ENCODE peak calls at places on chromosomes 2 and 18, in eight cellular contexts. R is endothelial cell of umbilical vein, F is HCT116, O is GM12878, U is right lobe of liver, V is ovary, J is uterus, I is IMR-90. D is an unnamed sample.

GRCh38 chr2:237859082-237859433 is 365 bp upstream of the RAMP1 start:
- DNase-seq in R (no peak), F (no peak), O (no peak), U (no peak), V (no peak), J (no peak), I (no peak), D (no peak)

GRCh38 chr2:157159221-157159904 is 98.1 kb upstream of the GALNT5 start:
- DNase-seq in R (no peak), F (no peak), O (no peak), U (no peak), V (no peak), J (no peak), I (no peak), D (no peak)

GRCh38 chr2:129233751-129234406 is 745.6 kb upstream of the RAB6C start:
- DNase-seq in R (no peak), F (no peak), O (no peak), U (no peak), V (no peak), J (no peak), I (no peak), D (no peak)

GRCh38 chr2:238100049-238100820 is at the start of gene ESPNL:
- DNase-seq in R (no peak), F (no peak), O (no peak), U (no peak), V (no peak), J (no peak), I (no peak), D (peak)

GRCh38 chr2:105380432-105381118 is 18.3 kb downstream of the FHL2 start:
- DNase-seq in R (peak), F (no peak), O (no peak), U (no peak), V (no peak), J (no peak), I (peak), D (no peak)

GRCh38 chr2:65113816-65114215 is 16.1 kb downstream of the RAB1A start:
- DNase-seq in R (no peak), F (no peak), O (no peak), U (no peak), V (no peak), J (no peak), I (no peak), D (no peak)

GRCh38 chr2:155825876-155826275 is 506.6 kb downstream of the NR4A2 start:
- DNase-seq in R (no peak), F (no peak), O (no peak), U (no peak), V (no peak), J (no peak), I (no peak), D (no peak)

GRCh38 chr18:841647-842370 is 29.8 kb upstream of the YES1 start:
- DNase-seq in R (no peak), F (no peak), O (no peak), U (no peak), V (no peak), J (no peak), I (no peak), D (no peak)

GRCh38 chr18:79941473-79942119 is 9.9 kb downstream of the SLC66A2 start:
- DNase-seq in R (no peak), F (no peak), O (no peak), U (peak), V (no peak), J (no peak), I (no peak), D (peak)

GRCh38 chr2:239724851-239725550 is 300.1 kb downstream of the NDUFA10 start:
- DNase-seq in R (no peak), F (no peak), O (no peak), U (no peak), V (no peak), J (peak), I (no peak), D (peak)

GRCh38 chr2:112958428-112959108 is 19.2 kb upstream of the IL36G start:
- DNase-seq in R (peak), F (peak), O (no peak), U (no peak), V (no peak), J (no peak), I (peak), D (no peak)

GRCh38 chr2:170972508-170973224 is 43.6 kb downstream of the GORASP2 start:
- DNase-seq in R (no peak), F (no peak), O (no peak), U (no peak), V (no peak), J (no peak), I (no peak), D (no peak)

GRCh38 chr18:9763157-9763556 is 55.1 kb downstream of the RAB31 start:
- DNase-seq in R (no peak), F (no peak), O (no peak), U (no peak), V (no peak), J (no peak), I (no peak), D (no peak)

GRCh38 chr2:209380278-209380677 is 43.6 kb upstream of the MAP2 start:
- DNase-seq in R (no peak), F (no peak), O (peak), U (no peak), V (no peak), J (no peak), I (no peak), D (no peak)

GRCh38 chr2:112151701-112152440 is 13.7 kb downstream of the FBLN7 start:
- DNase-seq in R (no peak), F (no peak), O (no peak), U (no peak), V (no peak), J (no peak), I (no peak), D (no peak)

GRCh38 chr2:74454654-74455511 is at the start of gene INO80B:
- DNase-seq in R (peak), F (peak), O (peak), U (peak), V (peak), J (peak), I (peak), D (peak)

GRCh38 chr18:44826418-44827259 is 146.0 kb downstream of the SETBP1 start:
- DNase-seq in R (peak), F (no peak), O (no peak), U (peak), V (peak), J (peak), I (peak), D (peak)

GRCh38 chr2:163606878-163607277 is 128.9 kb downstream of the FIGN start:
- DNase-seq in R (no peak), F (no peak), O (no peak), U (no peak), V (no peak), J (no peak), I (no peak), D (no peak)

GRCh38 chr2:159084395-159085370 is 116.2 kb downstream of the TANC1 start:
- DNase-seq in R (peak), F (no peak), O (no peak), U (no peak), V (peak), J (no peak), I (peak), D (no peak)

GRCh38 chr2:136378712-136379595 is 261.0 kb upstream of the CXCR4 start:
- DNase-seq in R (peak), F (peak), O (no peak), U (peak), V (no peak), J (no peak), I (peak), D (no peak)

GRCh38 chr2:170843656-170844055 is 27.0 kb downstream of the GAD1 start:
- DNase-seq in R (peak), F (peak), O (no peak), U (no peak), V (no peak), J (no peak), I (peak), D (no peak)

GRCh38 chr2:63055510-63056308 is 5.1 kb downstream of the OTX1 start:
- DNase-seq in R (no peak), F (no peak), O (no peak), U (peak), V (no peak), J (no peak), I (no peak), D (no peak)

GRCh38 chr2:109386004-109386695 is 227.6 kb downstream of the SEPTIN10 start:
- DNase-seq in R (no peak), F (no peak), O (no peak), U (no peak), V (no peak), J (no peak), I (peak), D (no peak)

GRCh38 chr2:184597571-184597980 is 753 bp upstream of the ZNF804A start:
- DNase-seq in R (peak), F (peak), O (no peak), U (peak), V (no peak), J (no peak), I (peak), D (peak)

GRCh38 chr18:6520901-6521300 is 106.2 kb upstream of the L3MBTL4 start:
- DNase-seq in R (no peak), F (no peak), O (no peak), U (no peak), V (no peak), J (no peak), I (no peak), D (no peak)

GRCh38 chr2:166060191-166060590 is 67.6 kb downstream of the SCN1A start:
- DNase-seq in R (no peak), F (no peak), O (no peak), U (no peak), V (no peak), J (no peak), I (peak), D (no peak)

GRCh38 chr18:45374878-45375630 is 240.2 kb upstream of the SLC14A2 start:
- DNase-seq in R (no peak), F (no peak), O (no peak), U (no peak), V (no peak), J (no peak), I (no peak), D (no peak)

GRCh38 chr2:239169311-239170048 is 231.3 kb downstream of the HDAC4 start:
- DNase-seq in R (no peak), F (no peak), O (no peak), U (no peak), V (peak), J (peak), I (no peak), D (no peak)

GRCh38 chr18:22550366-22550765 is 132.7 kb upstream of the CTAGE1 start:
- DNase-seq in R (no peak), F (no peak), O (no peak), U (no peak), V (no peak), J (no peak), I (peak), D (no peak)

GRCh38 chr18:22550861-22551260 is 133.1 kb upstream of the CTAGE1 start:
- DNase-seq in R (no peak), F (no peak), O (no peak), U (no peak), V (no peak), J (no peak), I (no peak), D (no peak)

GRCh38 chr18:22552254-22552653 is 134.5 kb upstream of the CTAGE1 start:
- DNase-seq in R (no peak), F (no peak), O (no peak), U (no peak), V (no peak), J (no peak), I (no peak), D (no peak)

GRCh38 chr18:22552899-22553460 is 135.3 kb upstream of the CTAGE1 start:
- DNase-seq in R (peak), F (no peak), O (no peak), U (no peak), V (no peak), J (no peak), I (no peak), D (no peak)

DNA sequence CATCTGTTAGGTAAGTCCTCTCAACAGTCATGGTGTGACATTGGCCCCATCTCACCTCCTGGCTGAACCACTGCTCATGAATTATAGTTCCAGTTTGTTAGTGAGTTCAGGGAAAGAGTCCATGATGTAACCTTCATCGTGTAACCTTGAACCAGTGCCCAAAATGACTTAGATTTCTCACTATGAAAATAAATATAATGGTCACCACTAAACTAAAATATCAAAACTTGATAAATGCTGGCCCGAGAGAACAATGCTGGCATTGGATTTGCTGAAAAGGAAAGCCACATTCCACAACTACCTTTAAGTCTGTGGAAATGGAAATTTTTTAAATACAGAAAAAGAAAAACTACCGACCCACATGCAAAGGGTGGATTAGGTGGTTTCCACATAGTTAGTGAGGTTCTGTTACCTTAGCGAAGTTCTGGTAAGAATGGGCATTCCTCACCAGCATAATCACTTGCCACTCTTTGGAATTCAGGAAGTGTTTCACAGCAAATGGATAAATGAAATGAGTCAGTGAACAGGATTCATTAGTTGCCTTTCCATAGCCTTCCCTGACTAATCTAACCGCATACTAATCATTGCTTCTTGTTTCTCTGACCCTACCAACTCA is 133.9 kb upstream of the CTAGE1 start:
- DNase-seq in R (peak), F (peak), O (no peak), U (no peak), V (no peak), J (no peak), I (peak), D (no peak)
- H3K27ac ChIP-seq in R (peak), F (no peak), O (no peak), U (no peak), V (no peak), J (no peak), I (no peak), D (no peak)

GRCh38 chr2:27735263-27735904 is 36.1 kb upstream of the MRPL33 start:
- DNase-seq in R (peak), F (no peak), O (no peak), U (peak), V (peak), J (peak), I (peak), D (peak)
- TF ChIP-seq POLR2A in R (peak), F (no peak), O (no peak), U (peak), V (peak), J (peak), I (no peak), D (peak)

DNA sequence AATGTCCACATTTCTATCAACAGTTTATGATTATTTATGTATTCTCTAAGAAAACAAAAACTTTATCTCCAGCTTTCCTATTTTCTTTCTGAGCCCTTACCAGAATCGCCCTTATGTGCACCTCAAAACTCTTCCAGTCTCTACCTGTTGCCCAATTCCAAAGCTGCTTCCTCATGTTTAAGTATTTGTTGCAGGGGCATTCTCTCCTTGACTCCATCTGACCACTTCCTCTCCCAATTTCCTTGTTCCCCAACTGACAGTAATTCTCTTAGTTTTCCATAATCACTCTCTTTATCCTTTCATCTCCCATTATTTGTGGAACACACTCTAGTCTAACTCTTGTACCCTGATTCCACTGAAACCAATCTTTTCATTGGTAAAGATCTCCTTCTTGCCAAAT is 105.4 kb upstream of the RBBP8 start:
- DNase-seq in R (no peak), F (no peak), O (no peak), U (no peak), V (no peak), J (no peak), I (no peak), D (no peak)
- H3K27ac ChIP-seq in R (no peak), F (peak), O (no peak), U (no peak), V (no peak), J (peak), I (no peak), D (no peak)

GRCh38 chr18:22558945-22559385 is 141.2 kb upstream of the CTAGE1 start:
- DNase-seq in R (peak), F (no peak), O (no peak), U (peak), V (peak), J (peak), I (peak), D (peak)

GRCh38 chr18:22560283-22560627 is 142.5 kb upstream of the CTAGE1 start:
- DNase-seq in R (peak), F (no peak), O (no peak), U (no peak), V (no peak), J (no peak), I (no peak), D (no peak)

GRCh38 chr18:22557160-22557941 is 139.6 kb upstream of the CTAGE1 start:
- DNase-seq in R (peak), F (no peak), O (no peak), U (no peak), V (no peak), J (no peak), I (no peak), D (no peak)

GRCh38 chr18:22560797-22561196 is 143.1 kb upstream of the CTAGE1 start:
- DNase-seq in R (peak), F (no peak), O (no peak), U (no peak), V (no peak), J (no peak), I (no peak), D (no peak)

DNA sequence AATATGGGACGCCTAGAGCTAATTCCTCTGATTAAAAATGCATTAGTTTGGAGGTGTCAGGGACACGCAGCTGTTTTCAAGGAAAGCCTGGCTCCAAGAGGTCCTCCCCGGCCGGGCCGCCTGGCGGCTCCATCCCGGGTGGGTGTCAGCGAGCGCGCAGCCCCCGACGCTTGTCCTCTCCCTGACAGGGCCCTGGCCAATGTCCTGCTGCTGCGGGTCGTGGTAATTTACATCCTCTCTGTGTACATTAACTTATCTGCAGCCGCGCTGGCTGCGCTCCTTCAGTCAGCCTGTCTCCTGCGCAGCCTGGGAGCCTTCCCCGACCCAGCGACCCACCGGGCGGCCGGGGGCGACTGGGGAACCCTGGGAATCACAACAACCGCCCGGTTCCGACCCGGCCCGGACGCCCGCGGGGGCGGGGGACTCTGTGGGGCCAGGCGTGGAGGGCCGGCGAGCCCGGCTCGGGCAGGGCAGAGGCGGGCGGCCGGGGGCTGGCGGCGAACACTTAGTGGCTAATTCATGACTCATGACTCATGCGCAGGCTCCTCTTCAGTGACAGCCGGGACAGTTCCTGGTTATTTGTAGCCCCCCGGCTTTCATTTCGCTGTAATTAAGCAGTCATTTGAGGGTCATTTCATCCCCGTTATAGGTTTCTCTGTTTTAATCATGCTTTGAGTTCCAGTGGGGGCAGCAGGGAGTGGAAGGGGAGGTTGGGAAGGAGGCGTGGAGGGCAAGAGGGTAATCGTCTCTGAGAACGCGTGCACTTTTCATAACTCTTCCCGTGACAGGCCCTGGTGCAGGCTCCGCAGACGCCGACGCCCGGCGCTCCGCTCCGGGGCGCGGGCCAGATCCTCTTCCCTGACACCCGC is 141.9 kb upstream of the CTAGE1 start:
- DNase-seq in R (peak), F (no peak), O (no peak), U (peak), V (peak), J (peak), I (peak), D (peak)
- TF ChIP-seq POLR2A in R (peak), F (no peak), O (no peak), U (peak), V (peak), J (no peak), I (peak), D (no peak)

DNA sequence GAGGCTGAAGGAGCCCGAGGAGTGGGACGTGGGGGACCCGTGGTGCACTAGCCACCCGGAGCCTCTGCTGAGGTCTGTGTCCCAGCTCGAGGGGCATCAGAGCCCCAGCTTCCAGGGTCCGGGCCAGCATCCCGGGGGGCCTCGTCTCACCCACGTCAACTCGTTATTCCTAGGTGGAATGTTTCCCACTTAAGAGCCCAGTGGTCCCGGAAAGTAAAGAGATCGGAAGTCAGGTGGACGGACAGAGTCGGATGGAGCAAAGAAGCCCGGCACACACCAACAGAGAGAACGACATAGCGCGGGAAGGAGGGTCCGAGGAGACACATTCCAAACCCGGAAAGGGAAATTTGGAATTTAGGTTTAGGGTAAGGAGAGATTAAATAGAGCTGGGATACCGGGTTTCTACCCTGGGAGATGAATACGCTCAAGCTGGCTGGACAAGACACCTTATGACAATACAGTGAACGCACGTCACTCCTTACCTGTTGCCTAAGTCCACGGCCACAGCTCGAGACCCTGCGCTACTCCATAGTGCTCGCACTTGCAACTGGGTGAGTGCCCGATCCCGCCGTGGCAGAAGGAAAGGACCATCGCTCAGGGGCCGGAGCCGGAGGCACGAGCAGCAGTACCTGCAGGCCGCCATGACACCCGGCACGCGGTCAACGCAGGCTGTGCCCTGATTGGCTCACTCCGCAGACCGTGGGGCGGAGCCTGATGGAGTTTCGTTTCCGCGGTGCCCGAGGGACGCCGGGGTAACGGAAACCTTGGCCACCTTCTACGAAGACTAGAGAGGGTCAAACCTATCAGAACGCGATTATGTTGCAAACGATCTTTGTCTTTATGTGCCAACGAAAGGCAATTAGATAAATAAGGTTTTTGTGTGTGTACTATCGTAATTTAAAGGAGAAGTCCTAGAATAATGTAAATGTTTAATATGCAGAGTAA is at the start of gene PNPT1:
- DNase-seq in R (peak), F (peak), O (peak), U (peak), V (peak), J (peak), I (peak), D (peak)
- H3K27ac ChIP-seq in R (peak), F (peak), O (peak), U (no peak), V (no peak), J (peak), I (peak), D (peak)

GRCh38 chr18:3219621-3220335 is at the start of gene MYOM1:
- DNase-seq in R (no peak), F (no peak), O (no peak), U (no peak), V (no peak), J (no peak), I (no peak), D (no peak)

GRCh38 chr18:3218817-3219216 is 951 bp downstream of the MYOM1 start:
- DNase-seq in R (no peak), F (no peak), O (no peak), U (no peak), V (no peak), J (no peak), I (no peak), D (no peak)

GRCh38 chr18:3216987-3217386 is 2.8 kb downstream of the MYOM1 start:
- DNase-seq in R (no peak), F (no peak), O (no peak), U (no peak), V (no peak), J (no peak), I (no peak), D (no peak)

GRCh38 chr18:3214855-3215637 is 4.7 kb downstream of the MYOM1 start:
- DNase-seq in R (no peak), F (no peak), O (no peak), U (no peak), V (no peak), J (no peak), I (no peak), D (peak)

GRCh38 chr18:3217930-3218647 is 1.7 kb downstream of the MYOM1 start:
- DNase-seq in R (no peak), F (no peak), O (no peak), U (no peak), V (no peak), J (no peak), I (no peak), D (no peak)
- TF ChIP-seq POLR2A in R (no peak), F (no peak), O (no peak), U (peak), V (no peak), J (no peak), I (no peak), D (no peak)

D was measured in upper lobe of left lung.